ENCODE peak calls at places on chromosome 22, in six cellular contexts. O, Q, Z, W, J and I are unnamed samples.
A peak's percentile ranks its signal among the peaks of the same experiment; 100 is the strongest.

GRCh38 chr22:41589260-41589600 is 410 bp downstream of the PMM1 start:
- DNase-seq in O (peak; percentile 17), Q (no peak), Z (peak; percentile 39), W (peak; percentile 55), J (no peak), I (no peak)

GRCh38 chr22:42258126-42258525 is 12.3 kb downstream of the TCF20 start:
- DNase-seq in O (no peak), Q (no peak), Z (no peak), W (no peak), J (no peak), I (no peak)

GRCh38 chr22:44727148-44727547 is 25.1 kb downstream of the PRR5 start:
- DNase-seq in O (no peak), Q (no peak), Z (no peak), W (peak; percentile 13), J (no peak), I (no peak)

GRCh38 chr22:26748845-26749244 is 91.5 kb downstream of the MIAT start:
- DNase-seq in O (no peak), Q (no peak), Z (no peak), W (no peak), J (no peak), I (no peak)

GRCh38 chr22:46432164-46433068 is 96.9 kb downstream of the TRMU start:
- DNase-seq in O (no peak), Q (no peak), Z (no peak), W (no peak), J (no peak), I (no peak)

GRCh38 chr22:44385781-44386180 is 73.0 kb upstream of the SHISAL1 start:
- DNase-seq in O (no peak), Q (no peak), Z (no peak), W (no peak), J (no peak), I (no peak)

GRCh38 chr22:44404341-44405020 is 91.7 kb upstream of the SHISAL1 start:
- DNase-seq in O (no peak), Q (no peak), Z (no peak), W (no peak), J (no peak), I (no peak)

GRCh38 chr22:20595461-20595860 is 88.1 kb downstream of the MED15 start:
- DNase-seq in O (no peak), Q (no peak), Z (no peak), W (no peak), J (no peak), I (no peak)

GRCh38 chr22:43226368-43226979 is 39.5 kb upstream of the TTLL12 start:
- DNase-seq in O (peak; percentile 51), Q (no peak), Z (no peak), W (peak; percentile 39), J (no peak), I (peak; percentile 58)

GRCh38 chr22:46890819-46891218 is 128.4 kb downstream of the TBC1D22A start:
- DNase-seq in O (no peak), Q (no peak), Z (no peak), W (no peak), J (no peak), I (no peak)

GRCh38 chr22:45671783-45672563 is at the start of gene ATXN10:
- DNase-seq in O (peak; percentile 10), Q (no peak), Z (peak; percentile 78), W (peak; percentile 80), J (no peak), I (no peak)

GRCh38 chr22:36398602-36399472 is 11.1 kb upstream of the MYH9 start:
- DNase-seq in O (no peak), Q (no peak), Z (no peak), W (no peak), J (no peak), I (no peak)

GRCh38 chr22:41917906-41918791 is 3.3 kb upstream of the SHISA8 start:
- DNase-seq in O (no peak), Q (no peak), Z (peak; percentile 42), W (no peak), J (no peak), I (no peak)

GRCh38 chr22:47616396-47617020 is 854.1 kb downstream of the TBC1D22A start:
- DNase-seq in O (no peak), Q (no peak), Z (no peak), W (no peak), J (no peak), I (no peak)

GRCh38 chr22:19827341-19828034 is 27.2 kb downstream of the GNB1L start:
- DNase-seq in O (no peak), Q (no peak), Z (peak; percentile 60), W (no peak), J (no peak), I (no peak)

GRCh38 chr22:29892757-29893156 is 9.8 kb downstream of the MTMR3 start:
- DNase-seq in O (no peak), Q (no peak), Z (no peak), W (no peak), J (no peak), I (no peak)

GRCh38 chr22:17966403-17966717 is 58.0 kb downstream of the MICAL3 start:
- DNase-seq in O (no peak), Q (no peak), Z (no peak), W (no peak), J (no peak), I (no peak)

GRCh38 chr22:26573026-26573662 is 16.8 kb downstream of the TPST2 start:
- DNase-seq in O (no peak), Q (no peak), Z (peak; percentile 84), W (no peak), J (no peak), I (no peak)

DNA sequence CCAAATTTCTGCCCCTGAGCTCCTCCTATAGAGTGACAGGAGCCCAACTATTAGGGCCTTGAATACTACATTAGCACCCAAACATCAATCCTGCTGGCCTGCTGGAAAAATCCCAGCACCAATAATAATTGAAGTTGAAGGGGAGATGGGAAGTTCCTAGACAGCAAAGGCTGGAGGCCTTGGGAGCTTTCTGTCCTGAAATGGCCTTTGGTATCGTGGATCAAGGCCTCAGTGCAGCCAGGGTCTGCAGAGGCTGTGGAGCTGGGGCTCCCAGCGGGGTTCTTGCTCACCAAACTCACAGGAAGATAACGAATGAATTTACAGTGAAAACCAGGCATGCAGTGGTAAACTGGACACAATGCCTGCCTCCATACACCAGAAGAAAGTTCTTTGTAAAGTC is 9.2 kb upstream of the MICALL1 start:
- DNase-seq in O (no peak), Q (no peak), Z (no peak), W (no peak), J (no peak), I (no peak)
- H3K9ac ChIP-seq in O (no peak overlapping the region), Q (peak overlapping the region; percentile 18), Z (no peak overlapping the region), W (no peak overlapping the region), J (no peak overlapping the region), I (peak overlapping the region; percentile 2)

DNA sequence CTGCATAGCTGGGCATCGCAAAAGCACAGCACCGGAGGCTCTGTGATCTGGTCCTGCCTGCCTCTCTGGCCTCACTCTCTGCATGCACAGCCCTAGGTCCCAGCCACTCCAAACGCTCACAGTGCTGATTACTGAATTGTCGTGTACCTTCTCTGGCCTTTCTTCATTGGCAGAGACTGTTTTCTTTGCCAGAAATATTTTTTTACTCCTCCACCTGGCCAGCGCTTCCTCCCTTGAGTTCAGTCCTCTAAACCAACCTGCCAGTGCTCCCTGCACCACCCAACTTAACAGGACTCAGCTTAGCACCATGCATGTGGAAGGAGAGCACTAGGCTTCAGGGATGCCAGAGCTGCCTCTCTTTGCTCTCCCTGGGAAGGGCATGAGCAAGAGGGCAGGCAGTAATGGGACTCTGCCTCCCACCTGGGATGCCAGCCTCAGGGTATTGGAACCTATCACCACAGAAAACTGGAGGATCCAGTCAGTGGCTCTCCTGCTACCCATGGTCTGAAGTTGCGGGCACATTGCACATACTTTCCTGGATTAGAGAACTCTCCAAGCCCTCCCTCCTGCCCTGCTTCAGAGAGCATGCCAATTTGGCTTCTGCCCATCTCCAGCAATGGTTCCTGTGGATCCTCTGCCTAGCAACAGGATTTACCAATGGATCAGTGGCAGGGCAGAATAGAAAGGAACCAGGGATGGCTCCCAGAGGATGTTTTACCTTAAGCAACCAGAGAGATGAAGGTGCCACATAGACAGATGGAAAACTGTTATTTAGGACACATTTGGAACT is 37.0 kb upstream of the GNAZ start:
- DNase-seq in O (no peak), Q (no peak), Z (no peak), W (no peak), J (no peak), I (no peak)
- H3K4me1 ChIP-seq in O (peaks cover 2% of the 10 kb centered on the region), Q (no peaks in the 10 kb centered on the region), Z (peaks cover 5% of the 10 kb centered on the region), W (no peaks in the 10 kb centered on the region), J (peaks cover 13% of the 10 kb centered on the region), I (no peaks in the 10 kb centered on the region)

DNA sequence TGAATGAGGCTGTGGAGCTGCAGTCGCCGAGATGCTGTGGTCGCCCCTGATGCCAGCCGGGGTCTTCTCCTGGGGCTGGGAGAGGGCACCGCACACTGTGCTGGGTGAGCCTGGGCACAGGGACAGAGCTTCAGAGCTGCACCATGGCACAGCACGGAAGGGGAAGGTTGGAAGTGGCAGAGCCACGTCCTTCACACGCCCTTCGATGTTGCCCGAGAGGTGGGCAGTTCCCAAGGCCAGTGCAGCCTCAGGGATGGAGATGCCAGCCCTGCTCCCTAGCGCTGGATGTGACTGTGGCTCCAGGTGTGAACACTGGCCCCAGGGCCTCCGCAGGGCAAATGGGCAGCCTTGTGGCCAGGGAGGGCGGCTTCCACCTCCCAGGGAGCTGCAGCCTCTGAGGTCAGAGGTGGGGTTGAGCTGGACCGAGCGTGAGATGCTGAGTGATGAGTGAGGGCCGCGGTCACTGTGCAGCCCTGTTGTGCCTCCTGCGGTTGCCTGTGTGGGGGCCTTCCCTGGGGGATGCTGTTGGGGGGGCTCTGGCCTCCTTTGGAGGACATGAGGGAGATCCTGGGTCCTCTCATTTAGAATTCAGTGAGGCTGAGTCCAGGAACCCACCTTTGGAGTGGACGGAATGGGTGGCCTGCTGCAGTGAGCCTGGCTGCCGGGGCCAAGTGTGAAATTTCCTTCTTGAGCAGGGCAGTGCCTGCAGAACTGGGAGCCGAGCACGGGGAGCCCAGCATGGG is 1090.0 kb downstream of the BRD1 start:
- DNase-seq in O (no peak), Q (no peak), Z (no peak), W (no peak), J (no peak), I (no peak)
- TF ChIP-seq YY1 in O (no peak), Q (no peak), Z (no peak), W (no peak), J (no peak), I (no peak)

DNA sequence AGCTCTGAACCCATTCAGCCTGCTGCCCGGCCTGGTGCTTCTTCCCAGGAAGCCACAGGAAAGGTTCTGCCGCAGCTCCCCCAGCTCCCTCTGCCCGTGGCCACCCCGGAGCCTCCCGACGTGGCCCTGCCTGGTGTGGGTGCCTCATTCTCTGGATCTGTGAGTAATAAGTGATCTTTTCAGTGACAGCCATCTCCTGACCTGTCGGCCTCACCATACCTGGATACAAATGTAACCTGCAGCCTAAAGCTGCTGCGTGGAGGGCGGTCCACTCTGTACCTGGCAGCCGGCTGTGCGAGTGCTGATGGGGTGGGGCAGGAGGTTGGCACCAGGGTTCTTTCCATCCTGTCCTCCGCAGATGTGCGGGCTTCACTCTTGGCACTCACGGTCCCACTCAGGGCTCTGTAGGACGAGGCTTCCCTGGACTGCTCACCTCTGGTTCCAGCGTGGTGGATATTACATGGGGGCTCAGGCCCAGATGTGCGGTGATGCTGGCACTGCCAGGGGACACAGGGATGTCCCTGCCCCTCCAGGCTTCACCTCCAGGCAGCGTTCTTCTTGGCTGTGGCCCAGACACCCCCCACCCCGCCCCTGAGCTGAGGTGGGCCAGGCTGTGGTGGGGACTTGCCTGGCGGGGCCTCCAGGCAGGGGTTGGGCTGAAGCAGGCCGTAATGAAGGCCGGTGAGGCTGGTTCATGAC is 748.5 kb downstream of the BRD1 start:
- DNase-seq in O (no peak), Q (no peak), Z (no peak), W (no peak), J (no peak), I (no peak)
- H3K9ac ChIP-seq in O (no peak overlapping the region), Q (no peak overlapping the region), Z (no peak overlapping the region), W (no peak overlapping the region), J (no peak overlapping the region), I (no peak overlapping the region)